ENCODE peak calls at places on chromosomes 12 and 14, in nine cellular contexts. D, U, B, J, P, F, L, M and X are unnamed samples.

GRCh38 chr12:116125981-116126566 is 151.4 kb downstream of the MED13L start:
- DNase-seq in D (no peak), U (no peak), B (peak; percentile 67), J (peak; percentile 72), P (peak; percentile 37), F (no peak), L (no peak), M (no peak), X (no peak)

GRCh38 chr12:113082486-113083148 is 26.1 kb downstream of the DTX1 start:
- DNase-seq in D (no peak), U (no peak), B (no peak), J (no peak), P (no peak), F (no peak), L (no peak), M (no peak), X (no peak)

GRCh38 chr14:63180017-63180416 is 24.2 kb upstream of the RHOJ start:
- DNase-seq in D (peak; percentile 53), U (no peak), B (peak; percentile 37), J (no peak), P (peak; percentile 45), F (no peak), L (peak; percentile 29), M (no peak), X (no peak)

GRCh38 chr12:79020106-79020505 is 155.5 kb downstream of the SYT1 start:
- DNase-seq in D (no peak), U (no peak), B (no peak), J (peak; percentile 62), P (no peak), F (no peak), L (no peak), M (no peak), X (peak; percentile 3)

GRCh38 chr12:109202770-109203169 is 86.4 kb downstream of the ACACB start:
- DNase-seq in D (no peak), U (no peak), B (no peak), J (no peak), P (no peak), F (no peak), L (no peak), M (no peak), X (no peak)

GRCh38 chr12:77751939-77752338 is 78.8 kb upstream of the NAV3 start:
- DNase-seq in D (no peak), U (no peak), B (no peak), J (no peak), P (peak; percentile 85), F (no peak), L (no peak), M (no peak), X (no peak)

GRCh38 chr12:108337235-108338223 is 1.6 kb downstream of the CMKLR1 start:
- DNase-seq in D (no peak), U (no peak), B (peak; percentile 63), J (no peak), P (peak; percentile 42), F (peak; percentile 15), L (no peak), M (no peak), X (no peak)

GRCh38 chr14:52033131-52033642 is 35.7 kb downstream of the NID2 start:
- DNase-seq in D (no peak), U (no peak), B (peak; percentile 87), J (peak; percentile 8), P (peak; percentile 47), F (no peak), L (no peak), M (no peak), X (no peak)

GRCh38 chr12:110937104-110937641 is 16.8 kb upstream of the MYL2 start:
- DNase-seq in D (peak; percentile 46), U (peak; percentile 54), B (peak; percentile 66), J (peak; percentile 33), P (peak; percentile 59), F (peak; percentile 62), L (peak; percentile 22), M (peak; percentile 50), X (no peak)

GRCh38 chr12:46383654-46384450 is 11.3 kb upstream of the SLC38A2 start:
- DNase-seq in D (peak; percentile 95), U (peak; percentile 94), B (peak; percentile 96), J (peak; percentile 86), P (peak; percentile 98), F (peak; percentile 37), L (peak; percentile 92), M (peak; percentile 93), X (peak; percentile 74)

GRCh38 chr14:75279153-75279738 is 618 bp downstream of the FOS start:
- DNase-seq in D (peak; percentile 80), U (no peak), B (peak; percentile 83), J (peak; percentile 42), P (peak; percentile 83), F (no peak), L (peak; percentile 68), M (peak; percentile 77), X (no peak)

GRCh38 chr14:21098134-21098891 is at the start of gene ZNF219:
- DNase-seq in D (peak; percentile 74), U (peak; percentile 53), B (peak; percentile 58), J (peak; percentile 74), P (peak; percentile 61), F (peak; percentile 55), L (no peak), M (peak; percentile 76), X (no peak)

GRCh38 chr12:80045594-80045993 is 53.7 kb upstream of the OTOGL start:
- DNase-seq in D (no peak), U (no peak), B (peak; percentile 89), J (peak; percentile 81), P (peak; percentile 39), F (no peak), L (no peak), M (no peak), X (peak; percentile 77)

GRCh38 chr14:89382487-89383170 is 34.4 kb downstream of the FOXN3 start:
- DNase-seq in D (no peak), U (no peak), B (no peak), J (no peak), P (no peak), F (no peak), L (no peak), M (no peak), X (no peak)

GRCh38 chr12:107135177-107135576 is 41.8 kb upstream of the CRY1 start:
- DNase-seq in D (no peak), U (no peak), B (no peak), J (no peak), P (no peak), F (no peak), L (no peak), M (no peak), X (no peak)

GRCh38 chr12:80470403-80470802 is 26.4 kb downstream of the PTPRQ start:
- DNase-seq in D (no peak), U (no peak), B (no peak), J (no peak), P (no peak), F (no peak), L (no peak), M (no peak), X (no peak)

GRCh38 chr12:85568395-85569103 is 267.7 kb downstream of the RASSF9 start:
- DNase-seq in D (no peak), U (no peak), B (no peak), J (peak; percentile 69), P (no peak), F (no peak), L (no peak), M (peak; percentile 16), X (no peak)

GRCh38 chr12:11704094-11704493 is 54.6 kb downstream of the ETV6 start:
- DNase-seq in D (no peak), U (no peak), B (no peak), J (no peak), P (no peak), F (no peak), L (no peak), M (no peak), X (no peak)
- H3K27ac ChIP-seq in D (no peak overlapping the region), U (peak overlapping the region; percentile 77), B (no peak overlapping the region), J (no peak overlapping the region), P (no peak overlapping the region), F (no peak overlapping the region), L (no peak overlapping the region), M (peak overlapping the region; percentile 81), X (peak overlapping the region; percentile 63)

DNA sequence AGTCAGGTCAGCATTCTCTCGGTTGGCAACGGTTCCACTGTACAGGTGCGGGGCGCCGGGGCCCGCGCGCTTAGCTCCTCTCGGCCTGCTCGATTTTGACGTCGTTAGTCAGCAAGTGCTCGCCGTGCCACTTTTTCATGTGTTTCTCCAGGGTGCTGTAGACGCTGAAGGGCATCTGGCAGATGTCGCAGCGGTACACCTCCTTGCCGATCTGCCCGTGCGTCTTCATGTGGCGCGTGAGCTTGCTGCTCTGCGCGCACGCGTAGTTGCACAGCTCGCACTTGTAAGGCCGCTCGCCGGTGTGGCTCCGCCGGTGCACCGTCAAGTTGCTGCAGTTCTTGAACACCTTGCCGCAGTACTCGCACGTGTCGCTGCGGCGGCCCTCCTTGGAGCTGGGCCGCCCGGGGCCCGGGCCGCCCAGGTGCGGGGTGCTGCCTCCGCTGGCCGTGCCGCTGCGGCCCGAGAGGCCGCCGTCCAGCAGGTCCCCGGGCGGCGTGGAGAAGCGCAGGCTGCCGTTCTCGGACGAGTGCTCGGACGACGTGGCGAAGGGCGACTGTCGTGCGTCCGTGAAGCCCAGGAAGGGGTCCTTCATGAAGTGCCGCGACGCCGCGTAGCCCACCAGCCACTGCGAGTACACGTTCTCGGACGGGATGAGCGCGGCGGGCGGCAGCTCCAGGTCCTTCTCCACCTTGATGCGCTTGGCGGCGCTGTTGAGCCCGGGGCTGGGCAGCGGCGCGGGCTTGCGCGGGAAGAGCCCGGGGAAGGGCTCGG is 97.7 kb downstream of the BCL11B start:
- DNase-seq in D (no peak), U (peak; percentile 23), B (no peak), J (no peak), P (no peak), F (no peak), L (no peak), M (no peak), X (no peak)
- H3K27ac ChIP-seq in D (no peak overlapping the region), U (no peak overlapping the region), B (no peak overlapping the region), J (no peak overlapping the region), P (no peak overlapping the region), F (no peak overlapping the region), L (no peak overlapping the region), M (no peak overlapping the region), X (no peak overlapping the region)

GRCh38 chr14:55384536-55384935 is 27.1 kb downstream of the ATG14 start:
- DNase-seq in D (no peak), U (no peak), B (no peak), J (no peak), P (no peak), F (no peak), L (no peak), M (no peak), X (no peak)
- H3K27ac ChIP-seq in D (peak overlapping the region; percentile 75), U (peak overlapping the region; percentile 67), B (no peak overlapping the region), J (no peak overlapping the region), P (no peak overlapping the region), F (no peak overlapping the region), L (peak overlapping the region; percentile 36), M (peak overlapping the region; percentile 84), X (no peak overlapping the region)

DNA sequence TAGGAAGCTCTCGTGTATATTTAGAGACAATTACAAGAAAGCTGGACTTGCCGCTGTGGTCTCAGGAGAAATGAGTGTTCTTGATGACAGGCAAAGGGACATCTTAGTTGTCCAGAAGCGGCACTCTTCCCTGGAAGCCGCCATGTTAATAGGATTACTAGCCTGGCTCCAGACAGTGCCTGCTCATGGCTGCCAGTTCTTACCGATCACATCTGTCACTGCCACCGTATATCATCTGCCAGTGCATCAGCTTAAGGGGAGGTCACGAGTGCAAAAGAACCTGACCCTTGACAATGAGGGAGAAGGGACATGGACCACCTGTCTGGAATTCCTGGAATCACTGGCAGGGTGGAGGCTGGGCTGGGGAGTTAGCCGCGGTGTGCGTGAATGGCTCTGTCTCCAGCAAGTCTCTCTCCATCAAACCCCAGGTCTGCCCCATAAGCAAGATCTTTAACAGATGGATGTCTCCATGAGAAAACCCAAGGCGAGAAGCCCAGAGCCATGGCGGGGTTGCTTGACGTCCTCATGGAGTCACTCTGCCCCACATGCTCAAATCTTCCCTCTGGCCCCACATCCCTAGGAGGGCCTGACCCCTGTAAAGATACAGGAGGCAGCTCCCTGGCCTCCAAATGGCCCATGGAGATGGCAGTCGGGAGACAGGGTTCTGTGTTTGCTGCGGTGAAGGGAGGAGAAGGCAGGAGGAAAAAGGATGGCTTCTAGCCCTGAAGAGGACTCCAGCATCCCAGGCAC is 49.1 kb downstream of the C14orf132 start:
- DNase-seq in D (no peak), U (no peak), B (no peak), J (no peak), P (no peak), F (no peak), L (no peak), M (no peak), X (no peak)
- H3K27ac ChIP-seq in D (no peak overlapping the region), U (no peak overlapping the region), B (no peak overlapping the region), J (no peak overlapping the region), P (no peak overlapping the region), F (no peak overlapping the region), L (no peak overlapping the region), M (no peak overlapping the region), X (no peak overlapping the region)